ENCODE peak calls at places on chromosomes 6 and 20, in ten cellular contexts. T is HCT116; I is GM20000; S is stomach; R is CD8-positive, alpha-beta T cell; H is dorsolateral prefrontal cortex; K is hepatocyte; C is mucosa of descending colon; X is colonic mucosa; U is lung. Y is an unnamed sample.

GRCh38 chr6:144797881-144798589 is 512.9 kb downstream of the UTRN start:
- DNase-seq in T (peak; percentile 77), I (no peak), S (no peak), R (no peak), H (no peak), K (no peak), C (no peak), X (no peak), U (no peak), Y (no peak)

GRCh38 chr6:170189236-170189635 is 101.6 kb downstream of the DLL1 start:
- DNase-seq in T (no peak), I (no peak), S (no peak), R (no peak), H (peak; percentile 27), K (no peak), C (no peak), X (peak; percentile 10), U (no peak), Y (no peak)

GRCh38 chr6:35737413-35738211 is 780 bp downstream of the ARMC12 start:
- DNase-seq in T (peak; percentile 65), I (peak; percentile 73), S (no peak), R (peak; percentile 22), H (no peak), K (peak; percentile 86), C (no peak), X (peak; percentile 24), U (no peak), Y (peak; percentile 27)

GRCh38 chr6:151916680-151917164 is 109.2 kb downstream of the ESR1 start:
- DNase-seq in T (no peak), I (no peak), S (no peak), R (no peak), H (no peak), K (no peak), C (no peak), X (no peak), U (no peak), Y (no peak)

GRCh38 chr6:125001684-125002083 is 39.4 kb downstream of the RNF217 start:
- DNase-seq in T (no peak), I (no peak), S (no peak), R (no peak), H (no peak), K (no peak), C (no peak), X (no peak), U (no peak), Y (no peak)

GRCh38 chr6:37078814-37079213 is 73.4 kb downstream of the FGD2 start:
- DNase-seq in T (no peak), I (no peak), S (no peak), R (no peak), H (no peak), K (no peak), C (no peak), X (no peak), U (no peak), Y (no peak)

GRCh38 chr20:62576815-62577214 is 65.5 kb upstream of the SLCO4A1 start:
- DNase-seq in T (no peak), I (no peak), S (no peak), R (no peak), H (no peak), K (peak; percentile 70), C (no peak), X (no peak), U (no peak), Y (no peak)

GRCh38 chr6:32843321-32843978 is 397 bp downstream of the PSMB8 start:
- DNase-seq in T (no peak), I (no peak), S (no peak), R (no peak), H (no peak), K (no peak), C (no peak), X (no peak), U (no peak), Y (peak; percentile 24)

GRCh38 chr6:105669232-105669631 is 266.4 kb upstream of the PREP start:
- DNase-seq in T (no peak), I (no peak), S (no peak), R (no peak), H (no peak), K (no peak), C (no peak), X (no peak), U (no peak), Y (no peak)

GRCh38 chr6:163735076-163735475 is 320.6 kb downstream of the QKI start:
- DNase-seq in T (no peak), I (no peak), S (no peak), R (no peak), H (no peak), K (no peak), C (no peak), X (no peak), U (no peak), Y (no peak)

GRCh38 chr20:32263398-32263954 is 14.0 kb upstream of the KIF3B start:
- DNase-seq in T (no peak), I (no peak), S (no peak), R (no peak), H (no peak), K (no peak), C (no peak), X (no peak), U (no peak), Y (no peak)

GRCh38 chr20:58457083-58457680 is 58.0 kb downstream of the APCDD1L start:
- DNase-seq in T (no peak), I (no peak), S (no peak), R (no peak), H (no peak), K (no peak), C (no peak), X (no peak), U (no peak), Y (no peak)

GRCh38 chr6:25943887-25944286 is 13.4 kb upstream of the SLC17A2 start:
- DNase-seq in T (no peak), I (no peak), S (no peak), R (no peak), H (no peak), K (no peak), C (no peak), X (no peak), U (no peak), Y (no peak)

GRCh38 chr6:25939593-25939992 is 9.1 kb upstream of the SLC17A2 start:
- DNase-seq in T (no peak), I (no peak), S (no peak), R (no peak), H (no peak), K (no peak), C (no peak), X (no peak), U (no peak), Y (no peak)

GRCh38 chr6:25945175-25945574 is 14.7 kb upstream of the SLC17A2 start:
- DNase-seq in T (no peak), I (peak; percentile 55), S (no peak), R (no peak), H (no peak), K (no peak), C (no peak), X (no peak), U (no peak), Y (no peak)

GRCh38 chr6:25944655-25945054 is 14.2 kb upstream of the SLC17A2 start:
- DNase-seq in T (no peak), I (no peak), S (no peak), R (no peak), H (no peak), K (no peak), C (no peak), X (no peak), U (no peak), Y (no peak)

GRCh38 chr6:25942561-25943147 is 12.2 kb upstream of the SLC17A2 start:
- DNase-seq in T (peak; percentile 48), I (peak; percentile 40), S (no peak), R (no peak), H (no peak), K (peak; percentile 48), C (no peak), X (no peak), U (no peak), Y (peak; percentile 35)
- TF ChIP-seq CTCF in T (peak; percentile 42), I (peak; percentile 56), S (peak; percentile 18), R (peak; percentile 65), H (peak; percentile 17), K (peak; percentile 73), C (no peak), X (peak; percentile 41), U (peak; percentile 9), Y (peak; percentile 61)

DNA sequence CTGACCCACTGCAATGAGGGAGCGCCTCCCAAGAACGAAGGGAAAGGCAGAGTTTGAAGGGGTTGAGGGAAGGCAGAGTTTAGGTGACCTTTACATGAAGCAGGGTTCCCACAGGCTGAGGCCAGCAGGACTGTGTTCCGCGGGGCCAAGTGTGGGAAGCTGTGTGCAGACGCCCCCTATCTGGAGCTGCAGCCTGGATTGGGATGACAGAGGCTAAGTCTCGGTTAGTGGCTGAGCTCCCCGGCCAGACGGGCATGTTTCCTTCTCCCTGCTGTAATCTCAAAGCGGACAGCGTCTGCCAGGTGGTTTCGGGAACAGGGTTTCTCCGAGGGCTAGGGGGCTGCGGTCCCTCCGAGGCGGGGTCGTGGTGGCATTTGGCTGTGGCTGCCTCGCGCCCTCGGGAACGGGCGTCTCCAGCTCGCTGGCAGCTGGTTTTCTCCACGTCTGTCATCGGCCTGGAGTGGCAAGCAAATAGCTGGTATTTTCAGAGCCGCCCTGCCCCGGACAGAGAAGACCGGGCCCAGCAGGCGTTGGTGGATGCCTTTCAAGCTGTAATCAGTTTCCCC is 702 bp upstream of the PYGB start:
- DNase-seq in T (peak; percentile 37), I (peak; percentile 38), S (peak; percentile 68), R (peak; percentile 23), H (peak; percentile 62), K (peak; percentile 73), C (peak; percentile 83), X (peak; percentile 83), U (peak; percentile 57), Y (peak; percentile 42)
- TF ChIP-seq CTCF in T (peak; percentile 55), I (no peak), S (peak; percentile 15), R (no peak), H (peak; percentile 51), K (peak; percentile 53), C (peak; percentile 26), X (peak; percentile 30), U (no peak), Y (no peak)

GRCh38 chr20:37941332-37941731 is 38.4 kb downstream of the VSTM2L start:
- DNase-seq in T (no peak), I (no peak), S (peak; percentile 24), R (no peak), H (no peak), K (no peak), C (no peak), X (no peak), U (no peak), Y (peak; percentile 21)
- TF ChIP-seq CTCF in T (peak; percentile 71), I (no peak), S (no peak), R (no peak), H (no peak), K (peak; percentile 3), C (no peak), X (no peak), U (no peak), Y (peak; percentile 27)

GRCh38 chr20:5364997-5365597 is 48.3 kb upstream of the PROKR2 start:
- DNase-seq in T (no peak), I (no peak), S (no peak), R (no peak), H (no peak), K (no peak), C (no peak), X (no peak), U (no peak), Y (no peak)

GRCh38 chr20:5364136-5364821 is 47.5 kb upstream of the PROKR2 start:
- DNase-seq in T (no peak), I (no peak), S (no peak), R (no peak), H (no peak), K (no peak), C (no peak), X (no peak), U (no peak), Y (peak; percentile 42)

GRCh38 chr20:5372371-5372770 is 55.6 kb upstream of the PROKR2 start:
- DNase-seq in T (no peak), I (no peak), S (no peak), R (no peak), H (no peak), K (no peak), C (no peak), X (no peak), U (no peak), Y (no peak)

GRCh38 chr20:5369622-5370021 is 52.9 kb upstream of the PROKR2 start:
- DNase-seq in T (no peak), I (no peak), S (no peak), R (no peak), H (no peak), K (no peak), C (no peak), X (no peak), U (no peak), Y (no peak)
- TF ChIP-seq CTCF in T (no peak), I (no peak), S (no peak), R (no peak), H (no peak), K (no peak), C (no peak), X (no peak), U (no peak), Y (no peak)